ENCODE peak calls at places on chromosomes 16 and 17, in eight cellular contexts. R is occipital lobe; W is activated CD4-positive, alpha-beta T cell treated with anti-CD3 and anti-CD28 coated beads for 48 hours; T is NCI-H774; B is PC-3; X is cardiac muscle cell; D is central memory CD4-positive, alpha-beta T cell; I is erythroblast. A is an unnamed sample.

GRCh38 chr17:64006361-64007088 is 8.4 kb downstream of the PRR29 start:
- DNase-seq in X (no peak), W (no peak), B (no peak), T (no peak), R (no peak), I (peak), D (no peak), A (peak)

GRCh38 chr17:3602499-3602898 is 6.7 kb downstream of the TRPV1 start:
- DNase-seq in W (peak), T (no peak), B (no peak), I (peak), X (peak), D (no peak), R (no peak), A (peak)

GRCh38 chr17:50270430-50271172 is 3.7 kb upstream of the TMEM92 start:
- DNase-seq in X (peak), T (no peak), B (no peak), D (no peak), I (no peak), W (no peak), R (no peak), A (peak)

GRCh38 chr17:65723356-65723928 is 162.0 kb upstream of the AXIN2 start:
- DNase-seq in D (no peak), X (no peak), R (no peak), B (peak), W (no peak), T (no peak), I (no peak), A (peak)

GRCh38 chr17:5915337-5915736 is 154.8 kb upstream of the WSCD1 start:
- DNase-seq in R (no peak), I (no peak), D (no peak), B (peak), W (no peak), X (no peak), T (no peak), A (no peak)

GRCh38 chr17:42058018-42058417 is 7.6 kb upstream of the C17orf113 start:
- DNase-seq in W (no peak), B (no peak), D (no peak), X (no peak), I (no peak), R (no peak), T (no peak), A (no peak)

GRCh38 chr16:72739577-72739976 is 308.4 kb downstream of the ZFHX3 start:
- DNase-seq in B (peak), X (peak), D (no peak), R (no peak), I (no peak), T (no peak), W (no peak), A (peak)

GRCh38 chr17:64732336-64733006 is 70.4 kb upstream of the SMURF2 start:
- DNase-seq in W (no peak), T (no peak), R (no peak), D (no peak), B (peak), X (no peak), I (no peak), A (peak)

GRCh38 chr16:58499092-58499511 is 841 bp upstream of the NDRG4 start:
- DNase-seq in R (no peak), B (no peak), D (no peak), W (no peak), X (no peak), T (no peak), I (no peak), A (no peak)

GRCh38 chr17:7281953-7282751 is 634 bp downstream of the SLC2A4 start:
- DNase-seq in R (no peak), I (peak), B (no peak), X (peak), W (no peak), T (no peak), D (no peak), A (no peak)

GRCh38 chr16:53726625-53727024 is 22.7 kb downstream of the FTO start:
- DNase-seq in W (no peak), I (no peak), X (peak), B (peak), R (no peak), T (no peak), D (no peak), A (no peak)

GRCh38 chr17:40909755-40910154 is 24.7 kb upstream of the KRT20 start:
- DNase-seq in W (no peak), D (no peak), R (no peak), T (no peak), I (no peak), B (peak), X (no peak), A (peak)

GRCh38 chr16:81214745-81215166 is 23.7 kb upstream of the BCO1 start:
- DNase-seq in T (no peak), D (no peak), I (peak), W (no peak), R (no peak), B (peak), X (peak), A (peak)

GRCh38 chr17:17144916-17145665 is 61.0 kb downstream of the PLD6 start:
- DNase-seq in I (peak), W (no peak), R (no peak), D (no peak), B (no peak), X (no peak), T (no peak), A (no peak)

GRCh38 chr16:89289428-89290395 is 72.2 kb downstream of the ZNF778 start:
- DNase-seq in W (peak), X (peak), T (peak), R (peak), D (peak), B (peak), I (peak), A (peak)

GRCh38 chr17:82092628-82092994 is 5.4 kb downstream of the FASN start:
- DNase-seq in B (no peak), R (no peak), I (no peak), W (peak), X (no peak), T (no peak), D (no peak), A (no peak)

GRCh38 chr17:59746849-59747445 is 39.5 kb downstream of the VMP1 start:
- DNase-seq in X (peak), W (no peak), R (no peak), B (peak), I (peak), T (peak), D (peak), A (peak)

GRCh38 chr16:53654946-53655345 is 48.7 kb downstream of the RPGRIP1L start:
- DNase-seq in X (no peak), D (no peak), W (no peak), I (no peak), B (no peak), R (no peak), T (no peak), A (no peak)

GRCh38 chr16:31458835-31459721 is at the start of gene ARMC5:
- DNase-seq in R (peak), T (peak), D (peak), B (peak), X (peak), W (peak), I (peak), A (peak)

GRCh38 chr17:48754500-48755261 is 26.1 kb upstream of the HOXB13 start:
- DNase-seq in I (no peak), R (no peak), X (peak), T (no peak), D (no peak), B (no peak), W (no peak), A (no peak)

GRCh38 chr16:64858076-64858475 is 263.8 kb downstream of the CDH11 start:
- DNase-seq in T (no peak), D (no peak), B (no peak), I (no peak), R (no peak), W (no peak), X (no peak), A (no peak)

GRCh38 chr17:72090108-72090507 is 30.7 kb upstream of the SOX9 start:
- DNase-seq in I (no peak), X (no peak), D (no peak), T (no peak), R (no peak), W (no peak), B (no peak), A (no peak)

GRCh38 chr17:28379814-28380571 is 8.5 kb downstream of the SARM1 start:
- DNase-seq in I (no peak), W (no peak), T (no peak), B (peak), X (no peak), R (no peak), D (no peak), A (peak)

GRCh38 chr16:15976929-15977637 is 27.7 kb downstream of the ABCC1 start:
- DNase-seq in I (no peak), D (no peak), B (no peak), W (no peak), T (no peak), X (no peak), R (no peak), A (peak)

GRCh38 chr16:88453621-88454314 is 688 bp downstream of the ZFPM1 start:
- DNase-seq in W (peak), B (no peak), R (no peak), T (no peak), D (no peak), X (peak), I (peak), A (no peak)

GRCh38 chr17:67098022-67098421 is 53.7 kb downstream of the CACNG1 start:
- DNase-seq in W (no peak), X (no peak), R (no peak), B (no peak), T (no peak), I (no peak), D (no peak), A (no peak)

GRCh38 chr17:71338396-71338795 is 782.4 kb upstream of the SOX9 start:
- DNase-seq in X (no peak), W (no peak), I (no peak), B (peak), D (no peak), T (no peak), R (no peak), A (no peak)

GRCh38 chr17:77458202-77459017 is 317.6 kb downstream of the SEC14L1 start:
- DNase-seq in W (peak), X (peak), T (no peak), I (no peak), R (no peak), D (no peak), B (no peak), A (no peak)

GRCh38 chr17:45338023-45338781 is 21.4 kb upstream of the MAP3K14 start:
- DNase-seq in T (no peak), R (no peak), D (no peak), B (no peak), X (no peak), W (no peak), I (no peak), A (peak)

GRCh38 chr17:83177611-83178532 is 98.5 kb downstream of the METRNL start:
- DNase-seq in R (no peak), D (no peak), W (no peak), T (no peak), I (no peak), B (no peak), X (no peak), A (no peak)

GRCh38 chr17:49035470-49036269 is 38.5 kb downstream of the IGF2BP1 start:
- DNase-seq in D (no peak), T (peak), R (no peak), W (peak), B (peak), X (peak), I (peak), A (peak)

GRCh38 chr17:79090503-79091372 is 16.1 kb downstream of the ENGASE start:
- DNase-seq in D (no peak), R (no peak), I (no peak), X (no peak), B (no peak), W (no peak), T (no peak), A (peak)

GRCh38 chr17:31726980-31727427 is 132.0 kb downstream of the COPRS start:
- DNase-seq in T (no peak), I (no peak), D (no peak), W (no peak), X (no peak), R (no peak), B (peak), A (no peak)